ENCODE peak calls at places on chromosomes 6 and 20, in five cellular contexts. A, C, W, D and M are unnamed samples. For H3K4me1, the result is how much of the 10 kb centered on the place peaks cover.

GRCh38 chr6:4320860-4321259 is 185.5 kb upstream of the ECI2 start:
- DNase-seq in A (no peak), C (no peak), W (peak), D (no peak), M (no peak)

GRCh38 chr20:5535211-5535756 is 214.9 kb upstream of the SHLD1 start:
- DNase-seq in A (no peak), C (no peak), W (peak), D (no peak), M (no peak)

GRCh38 chr6:3285732-3286131 is 27.0 kb downstream of the PSMG4 start:
- DNase-seq in A (peak), C (no peak), W (no peak), D (no peak), M (no peak)

GRCh38 chr6:37741757-37742400 is 44.2 kb upstream of the MDGA1 start:
- DNase-seq in A (no peak), C (no peak), W (no peak), D (no peak), M (peak)

GRCh38 chr6:161948462-161948861 is 674.6 kb upstream of the AGPAT4 start:
- DNase-seq in A (no peak), C (no peak), W (no peak), D (no peak), M (no peak)

GRCh38 chr6:140445474-140446004 is 1071.1 kb upstream of the CITED2 start:
- DNase-seq in A (no peak), C (no peak), W (peak), D (no peak), M (no peak)

GRCh38 chr6:114096553-114097172 is 125.7 kb upstream of the HDAC2 start:
- DNase-seq in A (no peak), C (no peak), W (peak), D (no peak), M (no peak)

GRCh38 chr20:63086421-63087235 is 79.9 kb upstream of the BHLHE23 start:
- DNase-seq in A (no peak), C (no peak), W (no peak), D (no peak), M (no peak)

GRCh38 chr20:35007891-35008290 is 52.2 kb downstream of the MYH7B start:
- DNase-seq in A (peak), C (no peak), W (no peak), D (no peak), M (no peak)

GRCh38 chr6:3351105-3351676 is 92.4 kb downstream of the PSMG4 start:
- DNase-seq in A (peak), C (no peak), W (no peak), D (no peak), M (no peak)

GRCh38 chr20:45500022-45500421 is 15.4 kb downstream of the SPINT3 start:
- DNase-seq in A (no peak), C (no peak), W (no peak), D (no peak), M (no peak)

GRCh38 chr6:130473886-130474285 is 108.1 kb downstream of the TMEM200A start:
- DNase-seq in A (no peak), C (no peak), W (peak), D (no peak), M (no peak)

GRCh38 chr20:8718214-8718613 is 350.7 kb upstream of the PLCB4 start:
- DNase-seq in A (no peak), C (no peak), W (no peak), D (no peak), M (no peak)

GRCh38 chr6:105077592-105078463 is 102.0 kb downstream of the POPDC3 start:
- DNase-seq in A (no peak), C (no peak), W (peak), D (no peak), M (no peak)

GRCh38 chr6:144341831-144342527 is 56.8 kb downstream of the UTRN start:
- DNase-seq in A (no peak), C (no peak), W (no peak), D (peak), M (no peak)

GRCh38 chr6:89799756-89800155 is 19.8 kb downstream of the MDN1 start:
- DNase-seq in A (no peak), C (no peak), W (no peak), D (no peak), M (no peak)

GRCh38 chr20:64142546-64142945 is 21.7 kb upstream of the MYT1 start:
- DNase-seq in A (no peak), C (no peak), W (no peak), D (no peak), M (no peak)

GRCh38 chr6:17638212-17638611 is 38.1 kb downstream of the FAM8A1 start:
- DNase-seq in A (no peak), C (no peak), W (peak), D (no peak), M (no peak)

GRCh38 chr6:150937126-150937906 is 71.8 kb downstream of the MTHFD1L start:
- DNase-seq in A (no peak), C (no peak), W (no peak), D (no peak), M (no peak)

GRCh38 chr6:31811645-31812044 is 3.4 kb downstream of the HSPA1L start:
- DNase-seq in A (no peak), C (no peak), W (no peak), D (no peak), M (no peak)

GRCh38 chr6:51398064-51398740 is 579.5 kb downstream of the TFAP2B start:
- DNase-seq in A (no peak), C (no peak), W (no peak), D (no peak), M (no peak)

GRCh38 chr6:138063726-138064125 is 43.5 kb downstream of the PERP start:
- DNase-seq in A (no peak), C (no peak), W (no peak), D (no peak), M (no peak)

GRCh38 chr20:25676164-25676809 is 20.4 kb downstream of the ZNF337 start:
- DNase-seq in A (no peak), C (no peak), W (peak), D (peak), M (no peak)
- TF ChIP-seq POLR2A in A (no peak), C (no peak), W (no peak), D (no peak), M (no peak)

GRCh38 chr6:149337330-149337729 is 19.8 kb downstream of the TAB2 start:
- DNase-seq in A (no peak), C (no peak), W (peak), D (no peak), M (no peak)
- H3K4me1 ChIP-seq in A (under half), C (half or more), W (under half), D (half or more), M (half or more)

GRCh38 chr6:28985396-28986164 is 19.5 kb downstream of the ZNF311 start:
- DNase-seq in A (peak), C (no peak), W (peak), D (peak), M (peak)
- TF ChIP-seq POLR2A in A (peak), C (no peak), W (peak), D (no peak), M (no peak)

GRCh38 chr6:33273924-33274902 is 2.3 kb downstream of the RPS18 start:
- DNase-seq in A (no peak), C (no peak), W (no peak), D (no peak), M (no peak)

GRCh38 chr6:33271608-33272357 is at the start of the genes RPS18 and VPS52:
- DNase-seq in A (peak), C (peak), W (peak), D (peak), M (peak)

GRCh38 chr6:33272358-33273128 is 668 bp downstream of the RPS18 start:
- DNase-seq in A (no peak), C (no peak), W (no peak), D (no peak), M (no peak)

GRCh38 chr6:33273129-33273923 is 1.5 kb downstream of the RPS18 start:
- DNase-seq in A (no peak), C (no peak), W (no peak), D (no peak), M (no peak)

GRCh38 chr6:33271098-33271607 is 523 bp downstream of the VPS52 start:
- DNase-seq in A (no peak), C (no peak), W (no peak), D (no peak), M (no peak)
- H3K4me1 ChIP-seq in A (under half), C (half or more), W (under half), D (half or more), M (half or more)

GRCh38 chr6:160507420-160507819 is 156.7 kb downstream of the LPA start:
- DNase-seq in A (no peak), C (no peak), W (no peak), D (no peak), M (no peak)

GRCh38 chr6:160509610-160510009 is 154.5 kb downstream of the LPA start:
- DNase-seq in A (no peak), C (no peak), W (no peak), D (no peak), M (no peak)

GRCh38 chr6:160510199-160510598 is 153.9 kb downstream of the LPA start:
- DNase-seq in A (no peak), C (no peak), W (peak), D (no peak), M (no peak)

GRCh38 chr6:160513836-160514235 is 150.2 kb downstream of the LPA start:
- DNase-seq in A (no peak), C (no peak), W (no peak), D (no peak), M (no peak)

DNA sequence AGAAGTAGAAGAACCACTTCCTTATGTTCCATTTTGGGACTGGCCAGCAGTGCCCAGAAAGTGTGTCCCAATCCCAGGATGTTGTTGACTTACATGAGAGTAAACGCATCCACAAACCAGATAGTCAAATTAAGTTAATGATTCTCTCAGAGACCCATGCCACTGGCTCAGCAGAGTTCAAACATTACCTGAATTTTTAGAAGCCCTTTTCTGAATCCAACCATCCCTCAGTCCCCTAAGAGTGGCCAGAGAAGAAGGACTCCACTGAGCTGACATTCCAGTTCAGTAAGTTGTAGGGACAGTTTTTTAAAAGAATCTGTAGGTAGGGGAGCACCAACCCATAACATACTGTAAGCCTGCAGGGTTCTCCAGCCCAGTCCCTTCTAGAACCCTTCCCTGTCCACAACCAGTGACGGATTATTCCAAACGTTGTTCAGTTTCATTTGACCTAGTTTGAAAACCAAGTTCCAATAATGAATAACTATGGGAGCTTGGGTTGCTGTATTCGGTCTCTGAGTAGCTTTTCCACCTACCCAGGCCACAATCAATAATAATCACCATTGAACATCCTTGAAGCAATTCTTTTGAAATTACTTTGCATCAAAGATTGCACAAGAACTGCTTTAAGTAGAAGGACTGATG is 153.0 kb downstream of the LPA start:
- DNase-seq in A (no peak), C (no peak), W (no peak), D (no peak), M (no peak)
- TF ChIP-seq POLR2A in A (no peak), C (no peak), W (no peak), D (no peak), M (no peak)